ENCODE peak calls at places on chromosomes 5 and 9, in nine cellular contexts. E is Peyer's patch, F is IMR-90, W is uterus, Q is NB4, L is stomach, G is H54, S is gastrocnemius medialis, I is prostate gland. Y is an unnamed sample.

GRCh38 chr5:170216262-170216864 is 16.4 kb upstream of the C5orf58 start:
- DNase-seq in E (no peak), F (peak), W (no peak), Q (peak), L (no peak), G (peak), S (no peak), I (no peak), Y (peak)

GRCh38 chr9:113934826-113935676 is 58.9 kb downstream of the ZNF618 start:
- DNase-seq in E (no peak), F (no peak), W (no peak), Q (no peak), L (peak), G (no peak), S (no peak), I (peak), Y (no peak)

GRCh38 chr5:169700611-169701010 is 63.5 kb downstream of the DOCK2 start:
- DNase-seq in E (no peak), F (no peak), W (no peak), Q (no peak), L (no peak), G (no peak), S (no peak), I (no peak), Y (no peak)

GRCh38 chr5:52497133-52497693 is 290.5 kb upstream of the ITGA1 start:
- DNase-seq in E (no peak), F (no peak), W (no peak), Q (no peak), L (no peak), G (no peak), S (no peak), I (no peak), Y (no peak)

GRCh38 chr5:111447822-111448221 is 64.5 kb downstream of the STARD4 start:
- DNase-seq in E (no peak), F (no peak), W (no peak), Q (no peak), L (no peak), G (no peak), S (no peak), I (no peak), Y (no peak)

GRCh38 chr5:124908603-124909451 is 162.4 kb upstream of the ZNF608 start:
- DNase-seq in E (peak), F (peak), W (no peak), Q (peak), L (peak), G (no peak), S (no peak), I (no peak), Y (no peak)

GRCh38 chr5:45101146-45101545 is 292.4 kb downstream of the MRPS30 start:
- DNase-seq in E (no peak), F (no peak), W (no peak), Q (no peak), L (no peak), G (no peak), S (no peak), I (no peak), Y (no peak)

GRCh38 chr5:73008831-73009230 is 53.0 kb downstream of the FCHO2 start:
- DNase-seq in E (no peak), F (no peak), W (no peak), Q (no peak), L (no peak), G (no peak), S (no peak), I (no peak), Y (no peak)

GRCh38 chr5:89083791-89084190 is 200.8 kb upstream of the MEF2C start:
- DNase-seq in E (no peak), F (peak), W (no peak), Q (no peak), L (no peak), G (no peak), S (no peak), I (no peak), Y (no peak)

GRCh38 chr5:15757103-15757502 is 257.1 kb downstream of the FBXL7 start:
- DNase-seq in E (no peak), F (peak), W (no peak), Q (no peak), L (no peak), G (no peak), S (no peak), I (no peak), Y (no peak)

GRCh38 chr5:57817924-57818323 is 335.3 kb upstream of the ACTBL2 start:
- DNase-seq in E (no peak), F (no peak), W (no peak), Q (no peak), L (no peak), G (no peak), S (no peak), I (no peak), Y (no peak)

GRCh38 chr5:157855404-157855994 is 3.4 kb downstream of the CLINT1 start:
- DNase-seq in E (no peak), F (peak), W (peak), Q (peak), L (peak), G (no peak), S (no peak), I (peak), Y (peak)

GRCh38 chr9:15249042-15249818 is 57.8 kb downstream of the TTC39B start:
- DNase-seq in E (no peak), F (peak), W (no peak), Q (no peak), L (no peak), G (peak), S (no peak), I (no peak), Y (no peak)

GRCh38 chr9:136488247-136489214 is 5.7 kb upstream of the SEC16A start:
- DNase-seq in E (peak), F (peak), W (peak), Q (peak), L (peak), G (peak), S (peak), I (peak), Y (peak)

GRCh38 chr9:108953983-108954574 is 19.9 kb downstream of the ABITRAM start:
- DNase-seq in E (no peak), F (peak), W (no peak), Q (peak), L (no peak), G (no peak), S (no peak), I (no peak), Y (peak)

GRCh38 chr5:71887680-71888079 is 168.6 kb downstream of the CARTPT start:
- DNase-seq in E (no peak), F (peak), W (no peak), Q (peak), L (no peak), G (peak), S (no peak), I (no peak), Y (peak)

GRCh38 chr5:131795879-131796792 is 681 bp downstream of the FNIP1 start:
- DNase-seq in E (peak), F (peak), W (peak), Q (peak), L (peak), G (peak), S (peak), I (peak), Y (peak)

GRCh38 chr5:158807947-158808346 is 291.8 kb downstream of the EBF1 start:
- DNase-seq in E (no peak), F (no peak), W (no peak), Q (peak), L (no peak), G (no peak), S (no peak), I (no peak), Y (no peak)

GRCh38 chr9:19460258-19460657 is 51.4 kb downstream of the ACER2 start:
- DNase-seq in E (no peak), F (no peak), W (no peak), Q (no peak), L (no peak), G (no peak), S (no peak), I (no peak), Y (no peak)

GRCh38 chr5:45376463-45376862 is 319.7 kb downstream of the HCN1 start:
- DNase-seq in E (no peak), F (peak), W (no peak), Q (no peak), L (no peak), G (no peak), S (no peak), I (no peak), Y (no peak)

GRCh38 chr9:1554123-1555045 is 460.8 kb upstream of the SMARCA2 start:
- DNase-seq in E (no peak), F (no peak), W (no peak), Q (no peak), L (no peak), G (no peak), S (no peak), I (no peak), Y (no peak)

DNA sequence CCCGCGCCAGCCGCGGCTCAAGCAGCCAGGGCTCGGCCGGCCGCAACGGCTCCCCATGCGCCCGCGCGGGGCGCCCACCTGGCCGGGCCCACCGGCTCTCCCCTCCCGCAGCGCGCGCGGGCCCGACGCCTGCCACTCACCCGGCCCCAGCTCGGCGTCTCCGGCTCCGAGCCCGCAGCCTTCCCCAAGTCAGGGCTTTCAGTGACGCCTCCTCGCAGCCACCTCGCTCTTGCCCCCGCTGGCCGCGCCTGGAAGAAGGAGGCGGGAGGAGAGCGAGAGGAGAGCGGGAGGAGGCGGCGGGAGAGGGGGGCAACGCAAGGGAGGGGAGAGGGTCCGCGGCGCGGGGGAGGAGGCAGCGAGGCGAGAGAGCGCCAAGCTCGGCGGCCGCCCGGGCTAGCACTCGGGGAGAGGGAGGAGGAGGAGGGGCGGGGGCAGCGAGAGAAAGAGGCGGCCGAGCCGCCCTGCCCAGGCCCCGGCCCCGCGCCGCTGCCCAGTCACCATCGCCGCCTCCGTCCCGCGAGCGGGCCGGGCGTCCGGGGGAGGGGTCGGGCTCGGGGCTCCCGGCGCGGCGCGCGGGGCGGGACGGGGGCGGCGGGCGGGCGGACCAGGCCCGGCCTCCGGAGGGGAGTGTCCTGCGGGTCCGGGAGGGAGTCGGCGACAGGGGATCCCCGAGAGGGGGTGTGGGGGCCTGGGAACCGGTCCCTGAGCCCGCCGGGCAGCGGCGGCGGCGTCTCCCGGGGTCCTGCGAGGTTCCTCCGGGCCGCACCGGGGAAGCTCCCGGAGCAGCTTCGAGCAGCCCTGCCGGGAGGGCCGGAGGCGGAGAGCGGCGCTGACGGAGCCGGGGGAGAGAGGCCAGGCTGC is at the start of gene LHFPL2:
- DNase-seq in E (peak), F (peak), W (peak), Q (peak), L (peak), G (no peak), S (peak), I (peak), Y (peak)
- TF ChIP-seq POLR2A in E (peak), F (peak), W (peak), Q (no peak), L (no peak), G (peak), S (peak), I (peak), Y (peak)

GRCh38 chr5:10249948-10250803 is at the start of gene CCT5:
- DNase-seq in E (peak), F (peak), W (peak), Q (peak), L (peak), G (peak), S (peak), I (peak), Y (peak)
- TF ChIP-seq POLR2A in E (peak), F (peak), W (peak), Q (peak), L (no peak), G (peak), S (peak), I (peak), Y (peak)

GRCh38 chr5:177303925-177304391 is 359 bp downstream of the PRELID1 start:
- DNase-seq in E (no peak), F (no peak), W (no peak), Q (peak), L (no peak), G (no peak), S (no peak), I (no peak), Y (no peak)
- TF ChIP-seq POLR2A in E (no peak), F (no peak), W (no peak), Q (no peak), L (no peak), G (no peak), S (no peak), I (no peak), Y (no peak)

DNA sequence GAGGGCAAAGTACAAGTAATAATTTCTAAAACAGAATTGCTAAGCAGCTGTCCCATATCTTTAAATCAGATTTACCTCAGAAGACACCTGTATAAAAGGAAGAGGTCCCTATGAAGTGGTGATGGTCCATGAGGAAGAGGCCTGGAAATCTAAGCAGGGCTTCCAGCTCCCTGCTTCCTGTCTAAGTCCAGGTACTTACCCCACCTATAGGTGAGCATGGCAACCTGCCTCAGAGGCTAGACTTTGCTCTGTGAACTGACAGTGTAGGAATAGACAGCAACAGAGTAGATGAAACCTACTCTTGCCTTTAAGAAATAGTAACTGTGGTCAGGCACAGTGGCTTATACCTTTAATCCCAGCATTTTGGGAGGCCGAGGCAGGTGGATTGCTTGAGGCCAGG is 55.8 kb upstream of the ARRDC3 start:
- DNase-seq in E (no peak), F (no peak), W (no peak), Q (no peak), L (peak), G (no peak), S (no peak), I (no peak), Y (no peak)
- TF ChIP-seq POLR2A in E (no peak), F (no peak), W (no peak), Q (no peak), L (no peak), G (no peak), S (no peak), I (no peak), Y (no peak)

GRCh38 chr5:149930754-149931574 is 13.6 kb downstream of the PDE6A start:
- DNase-seq in E (no peak), F (no peak), W (no peak), Q (no peak), L (no peak), G (no peak), S (no peak), I (no peak), Y (no peak)
- TF ChIP-seq POLR2A in E (no peak), F (no peak), W (no peak), Q (no peak), L (no peak), G (no peak), S (no peak), I (no peak), Y (no peak)

GRCh38 chr5:142770650-142771609 is 753 bp downstream of the ARHGAP26 start:
- DNase-seq in E (peak), F (no peak), W (peak), Q (peak), L (peak), G (peak), S (peak), I (peak), Y (peak)
- TF ChIP-seq POLR2A in E (no peak), F (no peak), W (peak), Q (no peak), L (no peak), G (peak), S (no peak), I (peak), Y (no peak)

GRCh38 chr5:102754499-102755424 is at the start of gene PAM:
- DNase-seq in E (peak), F (peak), W (peak), Q (peak), L (peak), G (peak), S (peak), I (peak), Y (peak)
- TF ChIP-seq POLR2A in E (no peak), F (peak), W (peak), Q (peak), L (no peak), G (peak), S (peak), I (peak), Y (peak)

GRCh38 chr5:17212210-17212609 is 5.2 kb upstream of the BASP1 start:
- DNase-seq in E (no peak), F (no peak), W (no peak), Q (no peak), L (no peak), G (no peak), S (no peak), I (no peak), Y (no peak)

GRCh38 chr5:17216176-17216973 is 1.1 kb upstream of the BASP1 start:
- DNase-seq in E (peak), F (peak), W (peak), Q (peak), L (peak), G (peak), S (no peak), I (peak), Y (peak)

GRCh38 chr5:17216974-17217325 is 481 bp upstream of the BASP1 start:
- DNase-seq in E (no peak), F (peak), W (peak), Q (peak), L (no peak), G (peak), S (no peak), I (peak), Y (peak)

GRCh38 chr5:17213938-17214337 is 3.5 kb upstream of the BASP1 start:
- DNase-seq in E (no peak), F (no peak), W (no peak), Q (no peak), L (no peak), G (no peak), S (no peak), I (no peak), Y (no peak)

GRCh38 chr5:17212996-17213395 is 4.4 kb upstream of the BASP1 start:
- DNase-seq in E (no peak), F (no peak), W (no peak), Q (no peak), L (no peak), G (no peak), S (no peak), I (no peak), Y (no peak)
- TF ChIP-seq POLR2A in E (no peak), F (no peak), W (no peak), Q (no peak), L (no peak), G (no peak), S (no peak), I (no peak), Y (no peak)